ENCODE peak calls at places on chromosomes 2 and 18, in five cellular contexts. P is GM04504, K is cardiac septum, X is kidney, E is heart left ventricle. A is an unnamed sample.

GRCh38 chr2:149314687-149315086 is 15.7 kb upstream of the LYPD6 start:
- DNase-seq in X (no peak), E (no peak), K (no peak), P (no peak), A (no peak)

GRCh38 chr2:47569658-47570398 is 166.9 kb downstream of the MSH2 start:
- DNase-seq in X (peak; percentile 66), P (no peak), E (no peak), K (no peak), A (no peak)

GRCh38 chr2:3585239-3586109 is 9.4 kb upstream of the COLEC11 start:
- DNase-seq in K (no peak), X (peak; percentile 89), P (no peak), E (peak; percentile 80), A (peak; percentile 93)

GRCh38 chr2:195477248-195477995 is 179.6 kb upstream of the SLC39A10 start:
- DNase-seq in X (no peak), E (no peak), P (peak; percentile 51), K (no peak), A (no peak)

GRCh38 chr2:119214453-119214852 is 9.2 kb upstream of the STEAP3 start:
- DNase-seq in E (no peak), P (no peak), K (no peak), X (no peak), A (no peak)

GRCh38 chr2:101173707-101174295 is 22.6 kb upstream of the TBC1D8 start:
- DNase-seq in E (no peak), X (no peak), K (no peak), P (no peak), A (no peak)

GRCh38 chr2:23700627-23701026 is 226.3 kb downstream of the ATAD2B start:
- DNase-seq in K (peak; percentile 49), P (no peak), E (no peak), X (no peak), A (no peak)

GRCh38 chr18:5895300-5895885 is at the start of gene TMEM200C:
- DNase-seq in K (no peak), X (peak; percentile 69), E (peak; percentile 59), P (no peak), A (peak; percentile 62)

GRCh38 chr2:36812196-36812595 is 115.7 kb downstream of the VIT start:
- DNase-seq in P (no peak), E (no peak), K (no peak), X (no peak), A (no peak)

GRCh38 chr2:17422066-17422465 is 96.2 kb downstream of the RAD51AP2 start:
- DNase-seq in P (no peak), E (no peak), X (no peak), K (no peak), A (no peak)

GRCh38 chr2:121707344-121707919 is 29.2 kb downstream of the NIFK start:
- DNase-seq in E (no peak), K (no peak), X (no peak), P (no peak), A (no peak)

GRCh38 chr2:162085090-162085891 is 11.3 kb upstream of the DPP4 start:
- DNase-seq in K (no peak), X (no peak), P (peak; percentile 86), E (no peak), A (no peak)

GRCh38 chr2:132670104-132670960 is at the start of gene LYPD1:
- DNase-seq in K (no peak), P (no peak), X (peak; percentile 81), E (no peak), A (no peak)

GRCh38 chr2:129805889-129806288 is 173.6 kb upstream of the RAB6C start:
- DNase-seq in X (no peak), E (no peak), P (no peak), K (no peak), A (no peak)

GRCh38 chr2:50895058-50895457 is 136.9 kb downstream of the NRXN1 start:
- DNase-seq in P (no peak), X (no peak), E (no peak), K (no peak), A (no peak)

GRCh38 chr2:242040681-242041080 is 171.2 kb downstream of the RTP5 start:
- DNase-seq in E (no peak), P (no peak), K (no peak), X (no peak), A (no peak)

GRCh38 chr2:38709515-38710194 is 41.5 kb downstream of the SRSF7 start:
- DNase-seq in X (no peak), P (no peak), E (no peak), K (no peak), A (no peak)

GRCh38 chr18:47175283-47175894 is 775 bp downstream of the IER3IP1 start:
- DNase-seq in X (no peak), K (no peak), E (no peak), P (no peak), A (peak; percentile 47)

GRCh38 chr2:235106874-235107639 is 155.2 kb downstream of the SH3BP4 start:
- DNase-seq in P (peak; percentile 53), K (no peak), X (no peak), E (peak; percentile 67), A (peak; percentile 52)

GRCh38 chr2:28274911-28275685 is 117.6 kb upstream of the FOSL2 start:
- DNase-seq in K (no peak), X (no peak), E (no peak), P (peak; percentile 66), A (no peak)

GRCh38 chr2:239042046-239042445 is 194.2 kb downstream of the TWIST2 start:
- DNase-seq in X (no peak), E (no peak), P (no peak), K (no peak), A (peak; percentile 9)

GRCh38 chr2:228688007-228688645 is 506.6 kb upstream of the SPHKAP start:
- DNase-seq in X (no peak), K (no peak), E (no peak), P (peak; percentile 24), A (no peak)

GRCh38 chr2:186687774-186688173 is 6.1 kb upstream of the FAM171B start:
- DNase-seq in K (no peak), X (no peak), P (peak; percentile 19), E (no peak), A (no peak)

GRCh38 chr2:38190542-38191218 is 114.7 kb upstream of the CYP1B1 start:
- DNase-seq in P (peak; percentile 76), K (no peak), E (no peak), X (no peak), A (no peak)

GRCh38 chr2:42296226-42296625 is 64.8 kb downstream of the COX7A2L start:
- DNase-seq in K (no peak), E (no peak), X (no peak), P (no peak), A (no peak)

A was measured in ovary.